ENCODE peak calls at places on chromosome 6, in nine cellular contexts. L, N, V, K, E, A, M, T and Q are unnamed samples.

GRCh38 chr6:7697820-7698623 is 27.9 kb upstream of the BMP6 start:
- DNase-seq in M (no peak), T (no peak), A (no peak), K (no peak), E (no peak), V (peak; percentile 72), N (no peak), L (no peak), Q (no peak)

GRCh38 chr6:98946877-98947410 is 802 bp downstream of the FBXL4 start:
- DNase-seq in K (no peak), T (no peak), V (no peak), A (no peak), M (no peak), E (no peak), N (peak; percentile 44), L (peak; percentile 53), Q (peak; percentile 61)

GRCh38 chr6:72182337-72183246 is 296.2 kb downstream of the RIMS1 start:
- DNase-seq in M (no peak), T (no peak), A (no peak), L (peak; percentile 57), V (no peak), K (no peak), N (peak; percentile 22), E (no peak), Q (no peak)

GRCh38 chr6:127092486-127092885 is 26.0 kb upstream of the RSPO3 start:
- DNase-seq in T (no peak), K (no peak), V (no peak), L (no peak), A (no peak), M (no peak), N (no peak), E (no peak), Q (no peak)

GRCh38 chr6:97294451-97294850 is 11.4 kb upstream of the MMS22L start:
- DNase-seq in E (no peak), K (no peak), V (no peak), N (no peak), M (no peak), A (no peak), T (no peak), L (no peak), Q (no peak)

GRCh38 chr6:10390495-10391298 is 24.2 kb downstream of the TFAP2A start:
- DNase-seq in T (no peak), M (no peak), L (no peak), V (no peak), N (no peak), A (no peak), E (no peak), K (no peak), Q (no peak)

GRCh38 chr6:6851059-6851658 is 256.6 kb upstream of the RREB1 start:
- DNase-seq in E (no peak), L (no peak), T (peak; percentile 49), V (peak; percentile 81), K (no peak), N (peak; percentile 47), A (no peak), M (no peak), Q (no peak)

GRCh38 chr6:19325335-19325789 is 511.8 kb upstream of the ID4 start:
- DNase-seq in N (no peak), V (no peak), E (no peak), M (no peak), L (no peak), K (no peak), T (no peak), A (no peak), Q (no peak)

GRCh38 chr6:3750324-3751018 is 1.0 kb downstream of the PXDC1 start:
- DNase-seq in M (peak; percentile 96), V (peak; percentile 95), K (no peak), E (no peak), N (peak; percentile 86), A (peak; percentile 89), T (no peak), L (peak; percentile 84), Q (no peak)

GRCh38 chr6:152099816-152100618 is 292.5 kb downstream of the ESR1 start:
- DNase-seq in L (no peak), E (no peak), A (no peak), V (no peak), K (no peak), M (no peak), T (no peak), N (no peak), Q (peak; percentile 2)

GRCh38 chr6:159761873-159762680 is at the start of gene ACAT2:
- DNase-seq in K (peak; percentile 96), V (peak; percentile 99), A (peak; percentile 93), L (peak; percentile 95), E (peak; percentile 73), M (peak; percentile 99), T (peak; percentile 83), N (peak; percentile 95), Q (peak; percentile 95)

GRCh38 chr6:159758031-159759001 is 3.5 kb upstream of the ACAT2 start:
- DNase-seq in K (no peak), T (peak; percentile 23), A (no peak), E (no peak), N (no peak), L (no peak), V (no peak), M (no peak), Q (peak; percentile 9)

GRCh38 chr6:159760602-159761057 is 1.2 kb upstream of the ACAT2 start:
- DNase-seq in K (no peak), N (no peak), A (no peak), M (no peak), L (no peak), V (no peak), E (no peak), T (no peak), Q (peak; percentile 38)

GRCh38 chr6:159761135-159761872 is 541 bp upstream of the ACAT2 start:
- DNase-seq in E (no peak), V (peak; percentile 75), A (no peak), K (peak; percentile 8), L (peak; percentile 66), T (no peak), M (peak; percentile 80), N (no peak), Q (peak; percentile 71)

GRCh38 chr6:159759645-159760044 is 2.2 kb upstream of the ACAT2 start:
- DNase-seq in M (no peak), K (no peak), V (no peak), T (no peak), N (no peak), A (no peak), E (no peak), L (no peak), Q (no peak)
- TF ChIP-seq POLR2A in M (no peak), K (no peak), V (no peak), T (no peak), N (no peak), A (no peak), E (no peak), L (no peak), Q (no peak)

GRCh38 chr6:29949934-29950333 is 7.6 kb downstream of the HLA-A start:
- DNase-seq in A (no peak), N (no peak), L (no peak), M (no peak), T (no peak), E (no peak), V (no peak), K (no peak), Q (no peak)
- TF ChIP-seq POLR2A in A (no peak), N (no peak), L (no peak), M (no peak), T (no peak), E (no peak), V (no peak), K (no peak), Q (no peak)

DNA sequence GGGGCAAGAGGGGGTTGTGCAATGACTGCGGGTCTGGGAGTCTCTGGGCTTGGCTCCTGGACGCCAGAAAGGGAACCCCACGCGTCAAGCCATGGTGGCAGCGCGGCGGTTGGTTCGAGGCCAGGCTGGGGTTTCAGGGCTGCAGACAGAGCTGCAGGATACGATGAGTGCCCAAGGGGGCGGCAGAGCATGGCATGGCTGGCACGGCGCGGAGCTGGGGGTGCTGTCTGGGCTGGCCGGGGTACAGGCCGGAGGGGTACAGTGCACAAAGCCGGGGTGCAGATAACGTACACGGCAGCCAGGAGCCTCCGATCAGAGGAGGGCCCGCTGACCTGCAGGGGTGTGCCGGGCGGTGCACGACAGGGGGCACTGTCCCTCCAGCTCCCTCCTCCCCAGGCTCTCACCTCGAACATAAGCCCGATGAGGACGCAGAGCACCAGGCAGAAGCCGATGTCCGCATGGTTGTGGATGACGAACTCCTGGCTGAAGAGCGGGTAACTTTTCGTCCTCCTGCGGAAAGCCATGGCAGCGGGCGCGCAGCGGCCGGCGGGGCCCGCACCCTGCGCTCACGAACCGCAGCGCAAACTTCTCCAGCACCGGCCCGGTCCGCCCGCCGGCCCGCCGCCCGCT is 353 bp downstream of the TRAM2 start:
- DNase-seq in E (peak; percentile 27), K (peak; percentile 70), L (peak; percentile 84), A (peak; percentile 31), N (peak; percentile 75), T (peak; percentile 65), V (peak; percentile 86), M (peak; percentile 81), Q (peak; percentile 90)
- TF ChIP-seq POLR2A in E (no peak), K (no peak), L (peak; percentile 46), A (peak; percentile 56), N (peak; percentile 52), T (no peak), V (peak; percentile 15), M (no peak), Q (peak; percentile 60)

GRCh38 chr6:4772750-4773149 is 3.5 kb upstream of the CDYL start:
- DNase-seq in V (no peak), E (no peak), N (no peak), T (no peak), K (no peak), A (no peak), M (no peak), L (no peak), Q (no peak)
- TF ChIP-seq POLR2A in V (no peak), E (no peak), N (no peak), T (no peak), K (no peak), A (no peak), M (no peak), L (no peak), Q (no peak)

GRCh38 chr6:110877154-110877564 is 2.6 kb downstream of the AMD1 start:
- DNase-seq in L (no peak), A (no peak), E (no peak), V (no peak), K (no peak), N (no peak), T (no peak), M (no peak), Q (peak; percentile 40)
- TF ChIP-seq POLR2A in L (no peak), A (no peak), E (no peak), V (no peak), K (no peak), N (no peak), T (no peak), M (no peak), Q (no peak)